ENCODE peak calls at places on chromosomes 16 and 17, in four cellular contexts. One of them, this sample, is unnamed.

GRCh38 chr17:52383493-52384100 is 225.1 kb upstream of the CA10 start:
- DNase-seq in mesenchymal stem cell: peak
- DNase-seq in GM23248: peak
- DNase-seq in mammary epithelial cell: peak
- DNase-seq in this sample: peak

GRCh38 chr17:6713130-6713917 is at the start of gene SLC13A5:
- DNase-seq in mesenchymal stem cell: peak
- DNase-seq in GM23248: peak
- DNase-seq in mammary epithelial cell: peak
- DNase-seq in this sample: peak

GRCh38 chr17:29699283-29699682 is 76.6 kb upstream of the CORO6 start:
- DNase-seq in GM23248: no peak
- DNase-seq in mesenchymal stem cell: no peak
- DNase-seq in mammary epithelial cell: no peak
- DNase-seq in this sample: peak

GRCh38 chr17:39813631-39814030 is 50.5 kb downstream of the IKZF3 start:
- DNase-seq in GM23248: no peak
- DNase-seq in mammary epithelial cell: no peak
- DNase-seq in mesenchymal stem cell: no peak
- DNase-seq in this sample: no peak

GRCh38 chr17:721540-721937 is 6.9 kb upstream of the VPS53 start:
- DNase-seq in mammary epithelial cell: peak
- DNase-seq in mesenchymal stem cell: no peak
- DNase-seq in GM23248: no peak
- DNase-seq in this sample: no peak

GRCh38 chr17:61486135-61487120 is 34.2 kb downstream of the TBX4 start:
- DNase-seq in GM23248: no peak
- DNase-seq in mammary epithelial cell: no peak
- DNase-seq in mesenchymal stem cell: peak
- DNase-seq in this sample: no peak

GRCh38 chr16:57635266-57636097 is 7.1 kb downstream of the ADGRG1 start:
- DNase-seq in mesenchymal stem cell: no peak
- DNase-seq in GM23248: no peak
- DNase-seq in mammary epithelial cell: no peak
- DNase-seq in this sample: no peak

GRCh38 chr17:512926-513325 is 160.3 kb upstream of the RPH3AL start:
- DNase-seq in mammary epithelial cell: peak
- DNase-seq in GM23248: peak
- DNase-seq in mesenchymal stem cell: peak
- DNase-seq in this sample: peak

GRCh38 chr17:66302761-66303626 is 581 bp downstream of the PRKCA start:
- DNase-seq in mammary epithelial cell: peak
- DNase-seq in GM23248: peak
- DNase-seq in mesenchymal stem cell: peak
- DNase-seq in this sample: peak

GRCh38 chr17:82959242-82959930 is 119.6 kb upstream of the ZNF750 start:
- DNase-seq in GM23248: no peak
- DNase-seq in mammary epithelial cell: no peak
- DNase-seq in mesenchymal stem cell: no peak
- DNase-seq in this sample: no peak

GRCh38 chr17:7767425-7768021 is 50.0 kb downstream of the DNAH2 start:
- DNase-seq in mesenchymal stem cell: peak
- DNase-seq in GM23248: no peak
- DNase-seq in mammary epithelial cell: no peak
- DNase-seq in this sample: no peak

GRCh38 chr16:49884033-49884707 is 28.3 kb upstream of the ZNF423 start:
- DNase-seq in mesenchymal stem cell: no peak
- DNase-seq in GM23248: peak
- DNase-seq in mammary epithelial cell: no peak
- DNase-seq in this sample: peak

GRCh38 chr17:57174591-57174990 is 81.7 kb upstream of the MSI2 start:
- DNase-seq in mesenchymal stem cell: no peak
- DNase-seq in mammary epithelial cell: no peak
- DNase-seq in GM23248: no peak
- DNase-seq in this sample: no peak

GRCh38 chr17:12081720-12082119 is 61.0 kb downstream of the MAP2K4 start:
- DNase-seq in mammary epithelial cell: no peak
- DNase-seq in mesenchymal stem cell: peak
- DNase-seq in GM23248: no peak
- DNase-seq in this sample: no peak

GRCh38 chr16:31181102-31181830 is 1.3 kb downstream of the FUS start:
- DNase-seq in GM23248: peak
- DNase-seq in mesenchymal stem cell: peak
- DNase-seq in mammary epithelial cell: peak
- DNase-seq in this sample: peak

GRCh38 chr17:63703556-63704258 is 3.8 kb upstream of the LIMD2 start:
- DNase-seq in mammary epithelial cell: no peak
- DNase-seq in GM23248: no peak
- DNase-seq in mesenchymal stem cell: no peak
- DNase-seq in this sample: no peak

GRCh38 chr16:53743149-53743566 is 39.2 kb downstream of the FTO start:
- DNase-seq in mesenchymal stem cell: peak
- DNase-seq in mammary epithelial cell: peak
- DNase-seq in GM23248: peak
- DNase-seq in this sample: peak

GRCh38 chr17:35799942-35800341 is 4.5 kb upstream of the MMP28 start:
- DNase-seq in GM23248: peak
- DNase-seq in mesenchymal stem cell: no peak
- DNase-seq in mammary epithelial cell: peak
- DNase-seq in this sample: peak

GRCh38 chr16:67653131-67654068 is 6.7 kb downstream of the ACD start:
- DNase-seq in mesenchymal stem cell: peak
- DNase-seq in mammary epithelial cell: no peak
- DNase-seq in GM23248: peak
- DNase-seq in this sample: peak

GRCh38 chr17:48985436-48986245 is 11.5 kb upstream of the IGF2BP1 start:
- DNase-seq in mesenchymal stem cell: no peak
- DNase-seq in GM23248: no peak
- DNase-seq in mammary epithelial cell: no peak
- DNase-seq in this sample: no peak

GRCh38 chr17:68352041-68352440 is 60.7 kb downstream of the ARSG start:
- DNase-seq in GM23248: no peak
- DNase-seq in mesenchymal stem cell: no peak
- DNase-seq in mammary epithelial cell: no peak
- DNase-seq in this sample: no peak

GRCh38 chr17:75344664-75345063 is 55.4 kb upstream of the SLC25A19 start:
- DNase-seq in mesenchymal stem cell: no peak
- DNase-seq in mammary epithelial cell: no peak
- DNase-seq in GM23248: no peak
- DNase-seq in this sample: no peak

GRCh38 chr16:534856-535445 is 7.4 kb downstream of the CAPN15 start:
- DNase-seq in mesenchymal stem cell: no peak
- DNase-seq in mammary epithelial cell: no peak
- DNase-seq in GM23248: no peak
- DNase-seq in this sample: no peak

GRCh38 chr16:68445458-68445857 is 2.9 kb downstream of the SMPD3 start:
- DNase-seq in GM23248: peak
- DNase-seq in mesenchymal stem cell: peak
- DNase-seq in mammary epithelial cell: peak
- DNase-seq in this sample: no peak

GRCh38 chr16:77869997-77870813 is 81.8 kb downstream of the VAT1L start:
- DNase-seq in mesenchymal stem cell: no peak
- DNase-seq in GM23248: peak
- DNase-seq in mammary epithelial cell: no peak
- DNase-seq in this sample: no peak

GRCh38 chr17:64741038-64741641 is 79.0 kb upstream of the SMURF2 start:
- DNase-seq in mesenchymal stem cell: peak
- DNase-seq in mammary epithelial cell: peak
- DNase-seq in GM23248: peak
- DNase-seq in this sample: peak

GRCh38 chr17:77426676-77427386 is 286.1 kb downstream of the SEC14L1 start:
- DNase-seq in GM23248: no peak
- DNase-seq in mammary epithelial cell: no peak
- DNase-seq in mesenchymal stem cell: no peak
- DNase-seq in this sample: no peak

GRCh38 chr17:77428020-77428781 is 287.4 kb downstream of the SEC14L1 start:
- DNase-seq in mammary epithelial cell: no peak
- DNase-seq in GM23248: no peak
- DNase-seq in mesenchymal stem cell: no peak
- DNase-seq in this sample: no peak

GRCh38 chr17:77427471-77427991 is 286.8 kb downstream of the SEC14L1 start:
- DNase-seq in mesenchymal stem cell: peak
- DNase-seq in mammary epithelial cell: peak
- DNase-seq in GM23248: peak
- DNase-seq in this sample: peak

GRCh38 chr17:77424585-77425344 is 284.0 kb downstream of the SEC14L1 start:
- DNase-seq in mammary epithelial cell: no peak
- DNase-seq in mesenchymal stem cell: peak
- DNase-seq in GM23248: peak
- DNase-seq in this sample: peak

DNA sequence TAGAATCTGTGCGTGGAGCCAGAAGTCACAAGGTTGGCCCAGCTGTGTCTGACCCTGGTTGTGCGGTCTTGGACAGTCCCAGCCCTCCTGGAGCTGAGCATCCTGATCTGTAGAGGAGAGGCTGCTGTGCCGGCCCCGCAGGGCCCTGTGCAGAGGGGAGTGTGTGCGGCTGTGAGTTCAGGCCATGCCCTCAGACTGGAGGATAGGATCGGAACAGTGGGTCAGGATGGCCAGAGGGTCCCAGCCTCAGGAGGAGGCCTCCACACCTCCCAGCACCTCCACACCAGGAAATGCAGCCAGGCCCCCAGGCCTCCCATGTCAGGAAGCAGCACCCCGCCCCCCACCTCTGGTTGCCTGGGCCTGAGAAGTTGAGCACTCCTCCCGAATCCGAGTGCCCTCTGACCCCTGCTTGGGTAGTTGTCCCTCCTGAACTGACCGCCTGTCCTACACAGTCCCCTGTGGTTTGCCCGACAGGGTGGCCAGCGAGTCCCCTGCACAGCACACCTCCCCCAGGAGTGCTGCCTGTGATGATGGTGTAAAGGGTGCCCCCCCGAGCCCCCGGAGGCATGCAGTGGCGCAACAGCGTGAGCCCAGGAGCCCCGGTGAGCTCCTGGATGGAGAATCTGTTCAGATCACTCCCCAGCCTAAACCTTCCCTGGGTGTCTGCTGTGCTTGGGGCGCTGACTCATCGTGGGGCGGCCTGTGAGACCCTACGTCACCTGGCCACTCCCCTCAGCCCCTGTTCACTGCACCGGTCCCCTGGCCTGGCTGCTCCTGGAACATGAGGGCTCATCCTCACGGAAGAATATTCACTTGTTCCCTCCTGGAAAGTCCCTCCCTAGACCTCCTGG is 285.2 kb downstream of the SEC14L1 start:
- DNase-seq in GM23248: peak
- DNase-seq in mammary epithelial cell: peak
- DNase-seq in mesenchymal stem cell: peak
- DNase-seq in this sample: no peak
- H3K9ac ChIP-seq in GM23248: peak
- H3K9ac ChIP-seq in mammary epithelial cell: peak
- H3K9ac ChIP-seq in mesenchymal stem cell: peak
- H3K9ac ChIP-seq in this sample: peak

GRCh38 chr16:81566245-81567007 is 121.8 kb downstream of the CMIP start:
- DNase-seq in mammary epithelial cell: no peak
- DNase-seq in GM23248: no peak
- DNase-seq in mesenchymal stem cell: no peak
- DNase-seq in this sample: no peak

GRCh38 chr16:81562926-81563325 is 118.3 kb downstream of the CMIP start:
- DNase-seq in mammary epithelial cell: no peak
- DNase-seq in GM23248: no peak
- DNase-seq in mesenchymal stem cell: no peak
- DNase-seq in this sample: no peak

GRCh38 chr16:81562174-81562849 is 117.7 kb downstream of the CMIP start:
- DNase-seq in mesenchymal stem cell: no peak
- DNase-seq in mammary epithelial cell: no peak
- DNase-seq in GM23248: no peak
- DNase-seq in this sample: no peak

GRCh38 chr16:81565633-81566032 is 121.0 kb downstream of the CMIP start:
- DNase-seq in mammary epithelial cell: no peak
- DNase-seq in mesenchymal stem cell: no peak
- DNase-seq in GM23248: no peak
- DNase-seq in this sample: no peak

GRCh38 chr16:81564368-81565060 is 119.9 kb downstream of the CMIP start:
- DNase-seq in GM23248: peak
- DNase-seq in mesenchymal stem cell: no peak
- DNase-seq in mammary epithelial cell: no peak
- DNase-seq in this sample: no peak
- H3K9ac ChIP-seq in GM23248: no peak
- H3K9ac ChIP-seq in mesenchymal stem cell: no peak
- H3K9ac ChIP-seq in mammary epithelial cell: no peak
- H3K9ac ChIP-seq in this sample: no peak

DNA sequence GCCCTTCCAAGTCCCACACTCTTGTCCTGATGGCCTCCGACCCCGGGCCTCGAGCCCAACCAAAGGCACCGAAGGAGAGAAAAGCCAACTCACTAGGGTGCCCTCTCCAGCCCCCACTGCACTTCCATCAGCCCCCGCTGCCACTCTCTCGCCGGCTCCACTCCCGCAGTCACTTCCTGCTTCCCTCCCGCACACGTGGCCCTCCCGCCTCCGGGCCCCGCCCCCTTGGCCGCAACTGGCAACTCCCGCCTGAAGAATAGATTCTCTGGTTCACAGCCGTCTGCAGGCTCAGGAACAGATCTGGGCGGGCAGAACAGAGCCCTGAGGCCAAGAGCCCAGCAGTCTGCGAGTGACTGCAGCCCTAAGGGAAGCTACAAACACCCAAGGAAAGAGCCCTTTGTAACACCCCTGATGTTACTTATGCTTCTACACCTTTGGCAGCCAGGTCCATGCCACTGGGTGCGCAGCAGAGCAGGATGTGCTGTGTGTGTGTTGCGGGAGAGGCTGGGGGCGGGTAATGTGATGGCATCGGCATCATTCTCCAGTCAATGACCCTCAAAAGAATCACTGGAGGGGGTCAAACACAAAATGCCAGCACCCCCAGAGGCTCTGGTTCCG is at the start of gene SLC39A11:
- DNase-seq in mesenchymal stem cell: peak
- DNase-seq in GM23248: peak
- DNase-seq in mammary epithelial cell: peak
- DNase-seq in this sample: peak
- H3K9ac ChIP-seq in mesenchymal stem cell: peak
- H3K9ac ChIP-seq in GM23248: peak
- H3K9ac ChIP-seq in mammary epithelial cell: peak
- H3K9ac ChIP-seq in this sample: peak

DNA sequence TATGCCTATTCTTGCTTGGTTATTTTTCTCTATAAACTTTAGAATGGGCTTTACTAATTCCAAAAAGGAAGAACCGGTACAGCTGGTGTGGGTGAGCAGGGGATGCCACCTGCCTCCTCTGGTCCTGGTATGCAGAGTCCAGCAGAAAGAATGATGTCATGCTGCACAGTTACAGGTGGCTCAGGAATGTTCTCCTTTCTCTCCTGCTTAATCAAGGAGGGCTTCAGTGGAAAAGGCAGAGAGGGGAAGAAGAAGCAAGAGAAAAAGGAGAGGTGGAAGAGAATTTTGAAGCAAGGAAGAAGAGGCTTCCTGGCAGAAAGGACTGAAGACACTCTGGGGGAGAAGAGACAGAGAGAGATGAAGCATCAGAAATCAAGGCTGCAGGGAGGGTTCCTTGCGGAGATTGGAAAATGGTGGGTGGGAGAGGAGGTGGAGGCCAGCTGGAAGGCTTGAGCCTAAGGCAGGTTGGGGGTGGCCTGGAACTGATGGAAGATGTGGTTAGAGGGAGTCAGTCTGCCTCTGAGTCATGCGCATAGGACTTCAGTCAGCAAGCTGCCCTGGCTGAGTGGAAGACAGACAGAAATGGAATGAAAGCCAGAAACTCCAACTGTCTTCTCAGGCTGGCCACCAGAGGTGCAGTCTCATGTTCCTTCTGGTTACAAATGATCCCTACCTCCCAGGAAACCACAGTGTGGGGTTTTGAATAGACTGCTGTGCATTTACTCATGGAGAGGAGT is 64.6 kb upstream of the CRHR1 start:
- DNase-seq in mammary epithelial cell: peak
- DNase-seq in mesenchymal stem cell: peak
- DNase-seq in GM23248: peak
- DNase-seq in this sample: peak
- H3K9ac ChIP-seq in mammary epithelial cell: no peak
- H3K9ac ChIP-seq in mesenchymal stem cell: no peak
- H3K9ac ChIP-seq in GM23248: no peak
- H3K9ac ChIP-seq in this sample: no peak